ENCODE peak calls at places on chromosomes 16 and 17, in nine cellular contexts. U is GM23338, Z is D721Med, W is SK-N-SH, J is fibroblast of mammary gland, H is GM12865, E is B cell, Y is Calu3, D is cardiac muscle cell. M is an unnamed sample.

GRCh38 chr17:82705756-82706155 is 7.3 kb upstream of the RAB40B start:
- DNase-seq in U (no peak), Z (no peak), W (no peak), J (no peak), H (no peak), E (no peak), Y (no peak), D (no peak), M (no peak)

GRCh38 chr16:57930533-57930932 is 40.4 kb downstream of the CNGB1 start:
- DNase-seq in U (no peak), Z (no peak), W (no peak), J (no peak), H (no peak), E (no peak), Y (no peak), D (no peak), M (no peak)

GRCh38 chr16:57627184-57627871 is 1.1 kb upstream of the ADGRG1 start:
- DNase-seq in U (peak), Z (no peak), W (peak), J (peak), H (no peak), E (no peak), Y (peak), D (peak), M (no peak)

GRCh38 chr17:82845163-82845807 is 5.5 kb upstream of the ZNF750 start:
- DNase-seq in U (no peak), Z (no peak), W (no peak), J (no peak), H (no peak), E (no peak), Y (no peak), D (no peak), M (no peak)

GRCh38 chr17:4610656-4611055 is 26.3 kb downstream of the SMTNL2 start:
- DNase-seq in U (no peak), Z (no peak), W (no peak), J (no peak), H (no peak), E (no peak), Y (no peak), D (no peak), M (no peak)

GRCh38 chr16:66604376-66605176 is at the start of gene CMTM3:
- DNase-seq in U (peak), Z (peak), W (peak), J (peak), H (peak), E (peak), Y (peak), D (peak), M (peak)

GRCh38 chr16:11145173-11145820 is 110.7 kb downstream of the SOCS1 start:
- DNase-seq in U (no peak), Z (no peak), W (no peak), J (peak), H (no peak), E (no peak), Y (no peak), D (no peak), M (no peak)

GRCh38 chr16:56755038-56755437 is 25.1 kb downstream of the NUP93 start:
- DNase-seq in U (no peak), Z (no peak), W (no peak), J (no peak), H (no peak), E (no peak), Y (no peak), D (no peak), M (no peak)

GRCh38 chr17:76679242-76679641 is 31.5 kb downstream of the MXRA7 start:
- DNase-seq in U (no peak), Z (no peak), W (no peak), J (no peak), H (no peak), E (no peak), Y (no peak), D (no peak), M (no peak)

GRCh38 chr17:67718325-67718941 is 697 bp downstream of the NOL11 start:
- DNase-seq in U (peak), Z (no peak), W (peak), J (peak), H (peak), E (no peak), Y (peak), D (no peak), M (peak)

GRCh38 chr17:29563816-29564215 is 3.0 kb downstream of the ABHD15 start:
- DNase-seq in U (no peak), Z (no peak), W (no peak), J (no peak), H (no peak), E (peak), Y (no peak), D (no peak), M (no peak)

GRCh38 chr16:24568392-24568791 is 29.0 kb downstream of the RBBP6 start:
- DNase-seq in U (no peak), Z (no peak), W (peak), J (peak), H (no peak), E (no peak), Y (no peak), D (no peak), M (no peak)

GRCh38 chr16:24834459-24835335 is 11.1 kb upstream of the SLC5A11 start:
- DNase-seq in U (peak), Z (peak), W (peak), J (peak), H (peak), E (no peak), Y (peak), D (peak), M (peak)

GRCh38 chr16:88681084-88681680 is 5.1 kb downstream of the SNAI3 start:
- DNase-seq in U (peak), Z (no peak), W (peak), J (no peak), H (peak), E (peak), Y (peak), D (no peak), M (peak)

GRCh38 chr16:71626018-71626857 is at the start of gene MARVELD3:
- DNase-seq in U (peak), Z (no peak), W (peak), J (no peak), H (no peak), E (peak), Y (peak), D (peak), M (peak)

GRCh38 chr17:43701318-43701743 is 39.6 kb upstream of the MEOX1 start:
- DNase-seq in U (no peak), Z (no peak), W (no peak), J (peak), H (peak), E (no peak), Y (no peak), D (no peak), M (peak)

GRCh38 chr17:69528035-69528434 is 113.5 kb downstream of the MAP2K6 start:
- DNase-seq in U (no peak), Z (no peak), W (no peak), J (no peak), H (no peak), E (no peak), Y (no peak), D (no peak), M (no peak)

GRCh38 chr17:55420067-55420775 is 1.4 kb downstream of the MMD start:
- DNase-seq in U (no peak), Z (no peak), W (no peak), J (no peak), H (peak), E (peak), Y (no peak), D (no peak), M (peak)

GRCh38 chr17:45311762-45312476 is 4.9 kb downstream of the MAP3K14 start:
- DNase-seq in U (no peak), Z (no peak), W (peak), J (no peak), H (peak), E (peak), Y (peak), D (peak), M (peak)

GRCh38 chr17:4381690-4382671 is 15.5 kb upstream of the UBE2G1 start:
- DNase-seq in U (no peak), Z (no peak), W (no peak), J (no peak), H (no peak), E (no peak), Y (no peak), D (no peak), M (no peak)

GRCh38 chr16:73350707-73351452 is 303.0 kb upstream of the ZFHX3 start:
- DNase-seq in U (no peak), Z (no peak), W (peak), J (no peak), H (no peak), E (no peak), Y (no peak), D (peak), M (no peak)

GRCh38 chr17:68054296-68054900 is 18.9 kb downstream of the KPNA2 start:
- DNase-seq in U (no peak), Z (no peak), W (no peak), J (peak), H (no peak), E (no peak), Y (no peak), D (no peak), M (no peak)

GRCh38 chr17:2850991-2851390 is 54.8 kb downstream of the RAP1GAP2 start:
- DNase-seq in U (no peak), Z (no peak), W (no peak), J (peak), H (no peak), E (no peak), Y (no peak), D (no peak), M (no peak)

GRCh38 chr16:70573451-70574121 is 50.0 kb downstream of the SF3B3 start:
- DNase-seq in U (peak), Z (no peak), W (no peak), J (peak), H (no peak), E (no peak), Y (no peak), D (no peak), M (no peak)

GRCh38 chr16:19908921-19909320 is 24.3 kb upstream of the GPRC5B start:
- DNase-seq in U (no peak), Z (no peak), W (no peak), J (no peak), H (no peak), E (no peak), Y (no peak), D (no peak), M (no peak)

GRCh38 chr16:49557070-49557446 is 183.5 kb downstream of the C16orf78 start:
- DNase-seq in U (peak), Z (peak), W (no peak), J (no peak), H (no peak), E (no peak), Y (no peak), D (peak), M (no peak)

GRCh38 chr17:63552211-63552610 is 1.9 kb downstream of the DCAF7 start:
- DNase-seq in U (no peak), Z (no peak), W (no peak), J (peak), H (no peak), E (no peak), Y (no peak), D (no peak), M (no peak)

GRCh38 chr17:76091526-76092285 is 11.9 kb downstream of the EXOC7 start:
- DNase-seq in U (no peak), Z (peak), W (no peak), J (no peak), H (no peak), E (no peak), Y (no peak), D (no peak), M (no peak)

GRCh38 chr17:39579318-39580081 is 28.2 kb downstream of the NEUROD2 start:
- DNase-seq in U (peak), Z (no peak), W (no peak), J (no peak), H (no peak), E (no peak), Y (peak), D (no peak), M (no peak)

GRCh38 chr16:88489163-88489721 is 36.2 kb downstream of the ZFPM1 start:
- DNase-seq in U (no peak), Z (no peak), W (no peak), J (no peak), H (no peak), E (no peak), Y (no peak), D (no peak), M (no peak)

GRCh38 chr17:64781013-64781392 is 118.9 kb upstream of the SMURF2 start:
- DNase-seq in U (peak), Z (no peak), W (peak), J (no peak), H (no peak), E (peak), Y (no peak), D (peak), M (no peak)

GRCh38 chr17:73650147-73650546 is 5.9 kb upstream of the SDK2 start:
- DNase-seq in U (peak), Z (no peak), W (peak), J (peak), H (no peak), E (no peak), Y (no peak), D (peak), M (no peak)

GRCh38 chr17:44786551-44787081 is 27.8 kb downstream of the ADAM11 start:
- DNase-seq in U (no peak), Z (peak), W (no peak), J (no peak), H (no peak), E (no peak), Y (no peak), D (peak), M (no peak)

GRCh38 chr16:6932871-6933390 is 399.7 kb upstream of the RBFOX1 start:
- DNase-seq in U (no peak), Z (no peak), W (no peak), J (no peak), H (no peak), E (no peak), Y (no peak), D (no peak), M (no peak)

GRCh38 chr17:54172654-54173316 is 350.1 kb downstream of the KIF2B start:
- DNase-seq in U (peak), Z (no peak), W (no peak), J (peak), H (no peak), E (no peak), Y (peak), D (peak), M (no peak)

GRCh38 chr16:87834668-87835473 is 34.4 kb downstream of the SLC7A5 start:
- DNase-seq in U (no peak), Z (no peak), W (peak), J (peak), H (no peak), E (no peak), Y (no peak), D (peak), M (no peak)

GRCh38 chr17:2374549-2375285 is 26.1 kb downstream of the MNT start:
- DNase-seq in U (no peak), Z (no peak), W (no peak), J (no peak), H (no peak), E (no peak), Y (no peak), D (no peak), M (no peak)

GRCh38 chr16:5030251-5030870 is 3.4 kb downstream of the NAGPA start:
- DNase-seq in U (no peak), Z (no peak), W (no peak), J (no peak), H (no peak), E (no peak), Y (no peak), D (no peak), M (no peak)

GRCh38 chr16:56425439-56425832 is at the start of gene AMFR:
- DNase-seq in U (peak), Z (no peak), W (peak), J (peak), H (peak), E (peak), Y (peak), D (peak), M (peak)

GRCh38 chr17:49848019-49848473 is at the start of gene TAC4:
- DNase-seq in U (peak), Z (no peak), W (no peak), J (no peak), H (no peak), E (no peak), Y (no peak), D (no peak), M (no peak)
- TF ChIP-seq CTCF in U (peak), Z (no peak), W (no peak), J (no peak), H (no peak), E (no peak), Y (no peak), D (no peak), M (no peak)

GRCh38 chr17:80800775-80801391 is 190.8 kb upstream of the CHMP6 start:
- DNase-seq in U (no peak), Z (no peak), W (no peak), J (no peak), H (no peak), E (no peak), Y (no peak), D (no peak), M (no peak)
- TF ChIP-seq CTCF in U (no peak), Z (no peak), W (no peak), J (no peak), H (no peak), E (no peak), Y (no peak), D (no peak), M (no peak)

DNA sequence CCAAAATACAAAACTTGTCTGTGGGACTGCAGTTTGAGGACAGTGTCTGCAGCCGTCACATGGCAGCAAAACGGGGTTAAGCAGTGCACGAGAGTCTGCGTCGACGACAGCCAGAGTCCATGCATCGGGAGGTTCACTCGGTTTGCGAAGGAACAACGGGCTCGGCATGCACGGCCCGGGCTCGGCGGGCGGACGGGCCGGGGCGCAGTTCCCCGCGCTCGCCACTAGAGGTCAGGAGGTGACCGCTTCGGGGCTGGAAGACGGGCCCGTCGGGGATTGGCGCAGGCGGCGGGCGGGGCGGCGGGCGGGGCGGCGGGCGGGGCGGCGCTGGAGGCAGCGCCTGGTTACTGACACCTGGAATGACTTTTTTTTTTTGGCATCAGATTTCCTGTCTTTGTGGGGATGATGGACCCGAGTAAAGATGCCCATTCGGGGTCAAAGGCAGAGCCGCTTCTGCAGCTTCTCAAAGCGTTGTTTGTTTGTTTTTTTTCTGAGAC is 6.5 kb downstream of the SCGB1C2 start:
- DNase-seq in U (peak), Z (peak), W (peak), J (peak), H (peak), E (peak), Y (peak), D (peak), M (peak)
- TF ChIP-seq CTCF in U (peak), Z (peak), W (peak), J (peak), H (peak), E (peak), Y (peak), D (peak), M (peak)

GRCh38 chr16:47995354-47995753 is 160.4 kb downstream of the ABCC12 start:
- DNase-seq in U (no peak), Z (no peak), W (no peak), J (no peak), H (no peak), E (no peak), Y (no peak), D (no peak), M (no peak)
- TF ChIP-seq CTCF in U (peak), Z (no peak), W (no peak), J (peak), H (no peak), E (no peak), Y (no peak), D (peak), M (peak)

DNA sequence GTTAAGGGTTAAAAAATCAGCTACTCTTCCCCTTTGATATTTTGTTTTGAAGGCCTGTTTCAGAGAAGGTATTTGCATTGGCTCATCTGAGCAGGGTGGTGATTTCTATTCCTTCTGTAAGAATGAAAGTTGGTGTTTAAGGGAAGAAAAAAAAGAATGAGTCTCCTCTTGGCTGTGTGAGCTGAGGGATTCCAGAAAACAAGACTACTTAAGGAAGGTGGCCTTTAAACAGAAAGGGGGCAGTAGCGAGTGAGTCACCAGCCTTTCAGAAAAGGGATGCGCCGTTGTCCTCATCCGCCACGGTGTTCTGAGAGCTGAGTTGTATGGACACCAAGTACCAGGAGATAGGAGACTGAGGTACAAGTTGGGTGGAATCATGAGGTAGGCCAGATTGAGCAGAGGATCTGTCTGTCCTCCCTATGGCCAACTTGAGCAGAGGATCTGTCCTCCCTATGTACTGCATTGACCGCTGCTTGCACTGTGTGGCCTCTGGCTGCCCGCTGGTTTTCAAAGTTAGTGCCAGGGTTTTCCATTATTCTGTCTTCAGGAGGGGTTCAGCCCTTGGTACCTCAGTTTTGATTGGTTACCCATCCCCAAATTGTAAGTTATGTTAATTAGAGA is 8.2 kb downstream of the PRKCA start:
- DNase-seq in U (peak), Z (no peak), W (no peak), J (no peak), H (no peak), E (no peak), Y (no peak), D (no peak), M (no peak)
- TF ChIP-seq CTCF in U (peak), Z (no peak), W (peak), J (peak), H (peak), E (no peak), Y (no peak), D (peak), M (no peak)

GRCh38 chr17:12927001-12927400 is 90.8 kb downstream of the ELAC2 start:
- DNase-seq in U (no peak), Z (no peak), W (no peak), J (no peak), H (no peak), E (no peak), Y (no peak), D (no peak), M (no peak)

GRCh38 chr17:12927541-12928425 is 90.0 kb downstream of the ELAC2 start:
- DNase-seq in U (no peak), Z (no peak), W (no peak), J (peak), H (no peak), E (no peak), Y (no peak), D (no peak), M (no peak)

GRCh38 chr17:12924614-12925013 is 93.2 kb downstream of the ELAC2 start:
- DNase-seq in U (no peak), Z (no peak), W (no peak), J (no peak), H (no peak), E (no peak), Y (no peak), D (no peak), M (no peak)

DNA sequence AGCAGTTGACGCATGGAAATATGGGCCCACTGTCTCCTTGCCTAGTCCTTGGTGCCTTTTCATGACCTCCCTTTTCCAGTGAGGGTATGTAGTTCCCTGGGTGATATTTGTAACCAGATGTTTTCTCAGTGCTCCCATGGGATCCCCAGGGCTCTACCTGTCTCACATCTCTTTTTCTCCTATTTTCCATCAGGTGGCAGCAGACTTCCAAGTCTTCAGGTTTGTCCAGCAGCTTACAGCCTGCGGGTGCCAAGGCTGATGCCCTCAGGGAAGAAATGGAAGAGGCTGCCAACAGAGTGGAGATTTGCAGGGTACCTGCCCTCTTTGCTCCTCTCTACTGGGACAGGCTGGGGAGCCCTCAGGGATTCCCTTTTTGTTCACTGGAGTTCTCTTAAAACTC is 89.1 kb downstream of the ELAC2 start:
- DNase-seq in U (peak), Z (no peak), W (no peak), J (peak), H (peak), E (no peak), Y (no peak), D (no peak), M (no peak)
- TF ChIP-seq CTCF in U (peak), Z (no peak), W (no peak), J (peak), H (peak), E (no peak), Y (no peak), D (peak), M (peak)

M was measured in GM13977.